ENCODE peak calls at places on chromosomes 13 and 19, in seven cellular contexts. H, V, P, K, R, E and L are unnamed samples.
A peak's percentile ranks its signal among the peaks of the same experiment; 100 is the strongest.

GRCh38 chr19:51181913-51182419 is 39.9 kb downstream of the SIGLEC7 start:
- DNase-seq in P (no peak), H (peak; percentile 36), V (no peak), K (no peak), R (no peak), E (no peak), L (no peak)

GRCh38 chr13:109145631-109146030 is 516.2 kb downstream of the MYO16 start:
- DNase-seq in V (no peak), R (peak; percentile 18), K (peak; percentile 13), H (peak; percentile 79), P (peak; percentile 58), E (no peak), L (peak; percentile 71)

GRCh38 chr19:4376991-4377781 is 23.2 kb downstream of the SH3GL1 start:
- DNase-seq in K (no peak), E (no peak), P (no peak), V (no peak), H (no peak), R (no peak), L (no peak)

GRCh38 chr13:35961461-35962220 is 169.5 kb downstream of the DCLK1 start:
- DNase-seq in P (no peak), H (no peak), R (no peak), E (no peak), V (no peak), K (no peak), L (no peak)

GRCh38 chr19:5948697-5949564 is 29.0 kb downstream of the RANBP3 start:
- DNase-seq in K (no peak), V (no peak), H (no peak), E (no peak), P (no peak), R (no peak), L (no peak)

GRCh38 chr13:28568286-28568685 is 73.4 kb upstream of the FLT1 start:
- DNase-seq in K (no peak), P (no peak), R (peak; percentile 78), E (no peak), H (peak; percentile 46), V (no peak), L (peak; percentile 49)

GRCh38 chr13:32752997-32753606 is 166.8 kb downstream of the PDS5B start:
- DNase-seq in V (no peak), E (no peak), R (no peak), K (no peak), H (no peak), P (no peak), L (no peak)

GRCh38 chr13:83829800-83830199 is 52.5 kb downstream of the SLITRK1 start:
- DNase-seq in H (no peak), R (no peak), E (no peak), K (no peak), V (no peak), P (no peak), L (no peak)

GRCh38 chr19:18520848-18521691 is 800 bp downstream of the ELL start:
- DNase-seq in P (no peak), H (no peak), V (no peak), K (no peak), R (peak; percentile 50), E (peak; percentile 59), L (peak; percentile 22)

GRCh38 chr13:31914843-31915242 is 116.7 kb upstream of the FRY start:
- DNase-seq in R (no peak), V (no peak), K (no peak), P (no peak), E (no peak), H (no peak), L (no peak)

DNA sequence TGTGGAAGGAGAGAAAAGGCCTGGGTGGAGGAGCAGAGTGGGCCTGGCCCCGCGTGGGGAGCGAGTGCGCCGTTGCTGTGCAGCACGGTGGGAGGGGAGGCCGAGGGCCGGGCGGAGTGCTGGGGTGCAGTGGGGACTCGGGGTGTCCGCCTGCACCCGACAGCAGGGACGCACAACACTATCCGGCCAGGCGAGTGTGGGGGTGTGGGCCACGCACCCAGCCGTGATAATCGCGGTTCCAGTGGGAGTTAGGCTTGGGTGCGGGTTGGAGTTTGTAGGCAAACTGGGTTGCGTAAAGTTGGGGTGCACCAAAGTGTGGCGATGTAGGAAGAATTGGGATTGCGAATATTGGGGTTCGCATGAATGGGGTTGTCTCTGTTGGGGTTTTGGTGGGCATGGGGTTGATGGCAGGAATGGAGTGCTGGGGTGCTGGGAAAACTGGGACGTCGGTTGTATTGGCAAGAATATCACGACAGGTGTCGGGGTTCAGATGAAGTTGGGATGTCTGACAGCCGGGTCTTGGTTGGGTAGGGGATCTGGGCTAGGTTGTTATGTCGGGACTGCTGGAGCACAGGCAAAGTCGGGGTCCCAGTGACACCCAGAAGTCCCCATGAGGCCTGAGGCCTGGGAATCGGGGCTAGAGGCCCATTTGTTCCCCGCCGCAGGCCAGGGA is 604 bp upstream of the CIRBP start:
- DNase-seq in P (no peak), K (no peak), E (no peak), R (peak; percentile 29), V (no peak), H (no peak), L (no peak)
- H3K9ac ChIP-seq in P (peak overlapping the region; percentile 98), K (no peak overlapping the region), E (no peak overlapping the region), R (peak overlapping the region; percentile 48), V (no peak overlapping the region), H (no peak overlapping the region), L (no peak overlapping the region)

GRCh38 chr19:28497137-28497536 is 715.8 kb downstream of the UQCRFS1 start:
- DNase-seq in V (no peak), P (no peak), R (no peak), K (no peak), E (no peak), H (no peak), L (no peak)
- H3K4me2 ChIP-seq in V (no peak overlapping the region), P (no peak overlapping the region), R (no peak overlapping the region), K (no peak overlapping the region), E (no peak overlapping the region), H (no peak overlapping the region), L (no peak overlapping the region)

GRCh38 chr13:113122571-113123225 is at the start of gene F10:
- DNase-seq in R (peak; percentile 49), K (peak; percentile 95), P (peak; percentile 50), V (no peak), E (peak; percentile 68), H (peak; percentile 96), L (no peak)
- TF ChIP-seq MAX in R (no peak), K (peak; percentile 89), P (no peak), V (no peak), E (peak; percentile 9), H (no peak), L (no peak)

GRCh38 chr19:40806385-40807146 is 7.6 kb downstream of the EGLN2 start:
- DNase-seq in P (peak; percentile 57), R (peak; percentile 84), K (peak; percentile 66), E (peak; percentile 95), V (no peak), H (peak; percentile 97), L (peak; percentile 99)
- H3K9ac ChIP-seq in P (peak overlapping the region; percentile 19), R (no peak overlapping the region), K (no peak overlapping the region), E (no peak overlapping the region), V (no peak overlapping the region), H (peak overlapping the region; percentile 30), L (no peak overlapping the region)